ENCODE peak calls at places on chromosomes 5 and 9, in six cellular contexts. B, W, H, N, T and Q are unnamed samples.

GRCh38 chr9:76161103-76161502 is 233.1 kb downstream of the RFK start:
- DNase-seq in H (no peak), T (no peak), B (no peak), N (no peak), W (no peak), Q (no peak)

GRCh38 chr5:115838885-115839518 is 2.4 kb downstream of the ATG12 start:
- DNase-seq in T (no peak), B (no peak), W (no peak), H (peak), N (peak), Q (no peak)

GRCh38 chr9:18492612-18493011 is 18.7 kb downstream of the ADAMTSL1 start:
- DNase-seq in W (no peak), B (no peak), N (no peak), H (no peak), T (no peak), Q (no peak)

GRCh38 chr9:7844283-7844682 is 44.7 kb upstream of the DMAC1 start:
- DNase-seq in B (no peak), W (no peak), H (no peak), N (peak), T (no peak), Q (peak)

GRCh38 chr5:134139377-134139851 is 24.9 kb downstream of the TCF7 start:
- DNase-seq in T (no peak), W (peak), N (no peak), B (no peak), H (no peak), Q (no peak)

GRCh38 chr5:9456435-9457042 is 89.3 kb downstream of the SEMA5A start:
- DNase-seq in T (no peak), B (no peak), N (peak), H (peak), W (no peak), Q (peak)

GRCh38 chr9:108815156-108815555 is 40.6 kb downstream of the ACTL7B start:
- DNase-seq in B (no peak), N (no peak), W (no peak), T (no peak), H (no peak), Q (no peak)

GRCh38 chr5:172151661-172152210 is 36.3 kb downstream of the STK10 start:
- DNase-seq in B (no peak), N (no peak), T (no peak), H (no peak), W (no peak), Q (no peak)

GRCh38 chr5:178471666-178472065 is 118.5 kb downstream of the COL23A1 start:
- DNase-seq in N (no peak), W (no peak), B (no peak), H (no peak), T (no peak), Q (no peak)

GRCh38 chr9:14942037-14942436 is 31.8 kb upstream of the FREM1 start:
- DNase-seq in H (peak), W (no peak), N (no peak), T (no peak), B (no peak), Q (no peak)

GRCh38 chr9:132250324-132251262 is 88.7 kb downstream of the NTNG2 start:
- DNase-seq in N (no peak), W (no peak), B (no peak), H (no peak), T (no peak), Q (no peak)

GRCh38 chr9:77402286-77402685 is 225.0 kb downstream of the VPS13A start:
- DNase-seq in W (no peak), N (peak), T (no peak), H (no peak), B (no peak), Q (no peak)

GRCh38 chr9:14072850-14073249 is 241.1 kb downstream of the NFIB start:
- DNase-seq in W (no peak), H (no peak), T (no peak), B (no peak), N (no peak), Q (no peak)

GRCh38 chr5:101679816-101680215 is 616.3 kb downstream of the SLCO4C1 start:
- DNase-seq in T (no peak), H (peak), N (peak), B (no peak), W (no peak), Q (peak)

GRCh38 chr5:55915783-55916182 is 64.6 kb downstream of the IL31RA start:
- DNase-seq in N (no peak), B (no peak), T (no peak), W (no peak), H (no peak), Q (no peak)

GRCh38 chr5:58048954-58049353 is 410.9 kb downstream of the PLK2 start:
- DNase-seq in N (no peak), W (no peak), T (no peak), H (no peak), B (no peak), Q (no peak)

GRCh38 chr5:10539685-10539998 is 24.2 kb upstream of the ANKRD33B start:
- DNase-seq in W (no peak), H (peak), B (no peak), T (no peak), N (no peak), Q (no peak)

GRCh38 chr9:28518439-28518838 is 945.2 kb upstream of the C9orf72 start:
- DNase-seq in N (no peak), T (no peak), B (no peak), H (no peak), W (no peak), Q (no peak)

GRCh38 chr5:132064738-132065331 is 4.4 kb downstream of the IL3 start:
- DNase-seq in T (peak), N (peak), W (peak), H (peak), B (peak), Q (peak)

GRCh38 chr5:132265336-132266030 is 8.0 kb downstream of the PDLIM4 start:
- DNase-seq in H (peak), B (no peak), W (peak), N (peak), T (no peak), Q (peak)

GRCh38 chr5:5623397-5623796 is 200.9 kb downstream of the ICE1 start:
- DNase-seq in H (no peak), W (no peak), T (no peak), N (no peak), B (no peak), Q (no peak)

GRCh38 chr5:172985596-172985995 is 2.0 kb downstream of the ATP6V0E1 start:
- DNase-seq in W (no peak), N (no peak), T (no peak), B (no peak), H (no peak), Q (no peak)

GRCh38 chr9:127694890-127695735 is 11.7 kb upstream of the CFAP157 start:
- DNase-seq in W (no peak), N (no peak), T (no peak), B (no peak), H (peak), Q (no peak)

GRCh38 chr9:119963798-119964372 is 594.6 kb upstream of the BRINP1 start:
- DNase-seq in T (no peak), H (peak), W (no peak), N (peak), B (no peak), Q (peak)

GRCh38 chr5:139863361-139863760 is 67.8 kb downstream of the PSD2 start:
- DNase-seq in B (peak), W (no peak), H (peak), N (peak), T (peak), Q (no peak)

GRCh38 chr5:53200309-53200708 is 90.8 kb upstream of the MOCS2 start:
- DNase-seq in H (no peak), B (no peak), N (no peak), W (no peak), T (no peak), Q (no peak)

GRCh38 chr5:163964650-163965049 is 459.2 kb downstream of the MAT2B start:
- DNase-seq in B (no peak), H (no peak), T (no peak), W (no peak), N (peak), Q (no peak)